ENCODE peak calls at places on chromosomes 1 and 21, in seven cellular contexts. P is non-pigmented ciliary epithelial cell, E is Right ventricle myocardium superior, K is cardiac septum, D is EL, B is ACHN, L is hypothalamus. H is an unnamed sample.

GRCh38 chr1:222930097-222930496 is 115.3 kb downstream of the DISP1 start:
- DNase-seq in B (no peak), L (no peak), E (no peak), D (no peak), P (no peak), K (no peak), H (no peak)

GRCh38 chr1:185155600-185156320 is 993 bp downstream of the TRMT1L start:
- DNase-seq in D (peak; percentile 23), B (peak; percentile 67), E (no peak), P (no peak), L (no peak), K (no peak), H (no peak)

GRCh38 chr21:36891692-36892091 is 74.8 kb downstream of the HLCS start:
- DNase-seq in D (no peak), P (no peak), L (no peak), E (no peak), K (no peak), B (no peak), H (no peak)

GRCh38 chr1:175191654-175192053 is 922 bp downstream of the KIAA0040 start:
- DNase-seq in L (no peak), K (no peak), D (peak; percentile 4), B (peak; percentile 22), P (no peak), E (no peak), H (no peak)

GRCh38 chr21:35051287-35051818 is 2.3 kb upstream of the RUNX1 start:
- DNase-seq in K (peak; percentile 93), B (peak; percentile 88), D (peak; percentile 87), P (no peak), L (peak; percentile 41), E (peak; percentile 92), H (no peak)

GRCh38 chr1:106785136-106785535 is 271.3 kb upstream of the PRMT6 start:
- DNase-seq in B (no peak), P (no peak), K (no peak), E (no peak), D (no peak), L (no peak), H (no peak)

GRCh38 chr1:203146042-203146369 is 18.5 kb downstream of the ADORA1 start:
- DNase-seq in P (no peak), D (no peak), B (no peak), E (no peak), K (no peak), L (no peak), H (no peak)

GRCh38 chr1:248825136-248825535 is 579 bp downstream of the SH3BP5L start:
- DNase-seq in D (no peak), K (peak; percentile 58), P (no peak), L (no peak), B (no peak), E (no peak), H (peak; percentile 74)

GRCh38 chr1:26472330-26472900 is at the start of gene HMGN2:
- DNase-seq in L (peak; percentile 87), K (peak; percentile 96), B (peak; percentile 78), P (peak; percentile 32), D (peak; percentile 90), E (peak; percentile 94), H (peak; percentile 93)

GRCh38 chr1:230430499-230430898 is 4.4 kb upstream of the PGBD5 start:
- DNase-seq in D (no peak), E (no peak), P (no peak), L (no peak), K (no peak), B (no peak), H (no peak)

GRCh38 chr1:115112496-115113375 is 23.4 kb upstream of the TSPAN2 start:
- DNase-seq in D (peak; percentile 38), B (peak; percentile 13), L (peak; percentile 7), P (no peak), K (no peak), E (peak; percentile 53), H (no peak)

GRCh38 chr1:9626201-9626608 is 25.3 kb upstream of the PIK3CD start:
- DNase-seq in L (no peak), D (no peak), P (no peak), E (no peak), B (no peak), K (no peak), H (no peak)

GRCh38 chr1:95067069-95067468 is 5.7 kb downstream of the ALG14 start:
- DNase-seq in E (no peak), B (no peak), P (no peak), K (no peak), D (no peak), L (no peak), H (no peak)

GRCh38 chr1:116988908-116989307 is 12.7 kb upstream of the CD101 start:
- DNase-seq in B (no peak), L (no peak), D (no peak), P (no peak), K (no peak), E (no peak), H (no peak)

GRCh38 chr1:66327582-66327981 is 206.4 kb upstream of the SGIP1 start:
- DNase-seq in P (no peak), E (no peak), L (no peak), D (no peak), B (no peak), K (no peak), H (no peak)

GRCh38 chr1:171219751-171220385 is 28.4 kb upstream of the FMO1 start:
- DNase-seq in E (no peak), L (no peak), P (peak; percentile 83), D (peak; percentile 91), B (no peak), K (no peak), H (no peak)

GRCh38 chr1:156675271-156675708 is 1.9 kb downstream of the NES start:
- DNase-seq in P (no peak), D (peak; percentile 32), E (no peak), K (no peak), B (no peak), L (no peak), H (no peak)

GRCh38 chr1:1129309-1129708 is 13.4 kb upstream of the C1orf159 start:
- DNase-seq in E (no peak), B (no peak), P (no peak), D (no peak), L (no peak), K (no peak), H (no peak)

GRCh38 chr1:147586412-147586811 is 45.1 kb downstream of the BCL9 start:
- DNase-seq in L (no peak), P (no peak), K (no peak), E (no peak), B (no peak), D (no peak), H (no peak)

GRCh38 chr1:50095716-50096115 is 13.0 kb upstream of the ELAVL4 start:
- DNase-seq in B (no peak), K (no peak), P (no peak), D (no peak), L (no peak), E (no peak), H (no peak)

H was measured in mesenteric fat pad.